ENCODE peak calls at places on chromosomes 16 and 17, in five cellular contexts. T is right lobe of liver, R is cardiac muscle cell, Q is left ventricle myocardium inferior, W is Caco-2. G is an unnamed sample.

GRCh38 chr16:72073831-72074230 is 10.8 kb downstream of the HPR start:
- DNase-seq in T (no peak), R (peak; percentile 66), Q (peak; percentile 53), W (no peak), G (no peak)

GRCh38 chr16:10589106-10589505 is 8.7 kb upstream of the EMP2 start:
- DNase-seq in T (no peak), R (no peak), Q (no peak), W (no peak), G (no peak)

GRCh38 chr17:82019905-82020873 is 2.5 kb downstream of the CENPX start:
- DNase-seq in T (peak; percentile 79), R (peak; percentile 50), Q (peak; percentile 51), W (peak; percentile 75), G (no peak)

GRCh38 chr16:88817785-88818609 is 6.3 kb upstream of the APRT start:
- DNase-seq in T (no peak), R (no peak), Q (no peak), W (no peak), G (peak; percentile 51)

GRCh38 chr16:68296291-68296690 is 14.5 kb downstream of the SLC7A6OS start:
- DNase-seq in T (no peak), R (no peak), Q (peak; percentile 47), W (no peak), G (no peak)

GRCh38 chr17:1515640-1516402 is 591 bp downstream of the INPP5K start:
- DNase-seq in T (no peak), R (peak; percentile 93), Q (no peak), W (peak; percentile 66), G (peak; percentile 92)

GRCh38 chr17:83053779-83054451 is 25.5 kb upstream of the METRNL start:
- DNase-seq in T (peak; percentile 57), R (no peak), Q (peak; percentile 35), W (no peak), G (no peak)

GRCh38 chr16:74868501-74868900 is 93.9 kb upstream of the FA2H start:
- DNase-seq in T (no peak), R (peak; percentile 40), Q (no peak), W (no peak), G (peak; percentile 40)

GRCh38 chr16:85541619-85542547 is 71.2 kb upstream of the GSE1 start:
- DNase-seq in T (no peak), R (no peak), Q (no peak), W (no peak), G (peak; percentile 81)

GRCh38 chr16:87945351-87946042 is 5.7 kb upstream of the BANP start:
- DNase-seq in T (no peak), R (peak; percentile 84), Q (peak; percentile 73), W (peak; percentile 100), G (peak; percentile 44)

GRCh38 chr16:24850289-24850931 is 4.6 kb downstream of the SLC5A11 start:
- DNase-seq in T (no peak), R (peak; percentile 45), Q (no peak), W (no peak), G (peak; percentile 64)

GRCh38 chr17:39982069-39982371 is 1.4 kb downstream of the PSMD3 start:
- DNase-seq in T (no peak), R (no peak), Q (no peak), W (no peak), G (no peak)

GRCh38 chr16:647173-647902 is 1.8 kb upstream of the WDR90 start:
- DNase-seq in T (peak; percentile 88), R (no peak), Q (no peak), W (no peak), G (no peak)

GRCh38 chr17:10477701-10478100 is 8.3 kb upstream of the MYH4 start:
- DNase-seq in T (no peak), R (no peak), Q (no peak), W (no peak), G (no peak)

GRCh38 chr17:1961187-1961586 is 63.9 kb downstream of the RTN4RL1 start:
- DNase-seq in T (no peak), R (peak; percentile 18), Q (no peak), W (no peak), G (no peak)

GRCh38 chr16:51399908-51400670 is 249.0 kb upstream of the SALL1 start:
- DNase-seq in T (no peak), R (peak; percentile 89), Q (no peak), W (no peak), G (no peak)

GRCh38 chr17:74147436-74147835 is 56.0 kb upstream of the RPL38 start:
- DNase-seq in T (peak; percentile 20), R (no peak), Q (no peak), W (no peak), G (no peak)

GRCh38 chr16:66566051-66566901 is at the start of gene CMTM1:
- DNase-seq in T (no peak), R (no peak), Q (no peak), W (no peak), G (no peak)

GRCh38 chr16:75000481-75001081 is 1.8 kb downstream of the ZNRF1 start:
- DNase-seq in T (no peak), R (peak; percentile 18), Q (no peak), W (no peak), G (no peak)

GRCh38 chr16:52528393-52529080 is 18.4 kb downstream of the TOX3 start:
- DNase-seq in T (no peak), R (no peak), Q (no peak), W (no peak), G (no peak)

GRCh38 chr17:73874008-73874407 is 229.8 kb upstream of the SDK2 start:
- DNase-seq in T (no peak), R (no peak), Q (no peak), W (no peak), G (no peak)

GRCh38 chr17:70808596-70808995 is 639.3 kb downstream of the KCNJ2 start:
- DNase-seq in T (no peak), R (no peak), Q (no peak), W (no peak), G (no peak)
- TF ChIP-seq CTCF in T (peak; percentile 18), R (peak; percentile 26), Q (no peak), W (peak; percentile 46), G (no peak)

GRCh38 chr16:83136924-83137323 is 510.2 kb downstream of the CDH13 start:
- DNase-seq in T (no peak), R (no peak), Q (no peak), W (no peak), G (no peak)

GRCh38 chr16:83137894-83138293 is 511.1 kb downstream of the CDH13 start:
- DNase-seq in T (no peak), R (no peak), Q (no peak), W (no peak), G (no peak)

GRCh38 chr16:83136419-83136818 is 509.6 kb downstream of the CDH13 start:
- DNase-seq in T (no peak), R (no peak), Q (no peak), W (no peak), G (no peak)

GRCh38 chr16:83138512-83138911 is 511.7 kb downstream of the CDH13 start:
- DNase-seq in T (no peak), R (no peak), Q (no peak), W (no peak), G (no peak)

DNA sequence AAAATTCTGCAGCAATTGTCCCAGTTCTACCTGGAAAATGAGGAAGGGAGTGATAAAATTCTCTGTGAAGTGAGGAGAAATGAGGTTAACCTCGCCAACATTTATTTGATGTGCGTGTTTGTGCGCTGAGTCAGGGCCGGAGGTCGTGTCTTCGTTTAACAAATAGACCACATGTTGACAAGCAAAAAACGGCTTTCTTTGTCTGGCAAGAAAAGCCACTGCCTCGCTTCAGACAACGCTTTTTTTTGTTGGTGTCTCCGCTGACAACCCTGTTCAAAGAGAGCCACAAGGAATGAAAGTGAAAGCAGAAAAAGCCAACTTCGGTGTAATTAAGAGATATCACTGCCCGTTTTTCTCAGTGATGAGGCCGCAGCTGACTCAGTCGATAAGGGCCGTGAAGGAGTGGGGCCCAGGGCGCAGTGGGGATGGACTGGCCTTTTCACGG is 510.6 kb downstream of the CDH13 start:
- DNase-seq in T (no peak), R (peak; percentile 89), Q (no peak), W (peak; percentile 62), G (peak; percentile 75)
- H3K4me3 ChIP-seq in T (peak overlapping the region; percentile 39), R (no peak overlapping the region), Q (peak overlapping the region; percentile 46), W (peak overlapping the region; percentile 10), G (peak overlapping the region; percentile 54)

GRCh38 chr16:2385441-2385840 is 43.8 kb upstream of the CCNF start:
- DNase-seq in T (no peak), R (no peak), Q (no peak), W (no peak), G (no peak)

GRCh38 chr16:2388875-2389433 is 40.3 kb upstream of the CCNF start:
- DNase-seq in T (peak; percentile 48), R (peak; percentile 14), Q (no peak), W (no peak), G (peak; percentile 71)

GRCh38 chr16:2388139-2388874 is 40.9 kb upstream of the CCNF start:
- DNase-seq in T (no peak), R (no peak), Q (no peak), W (no peak), G (no peak)

DNA sequence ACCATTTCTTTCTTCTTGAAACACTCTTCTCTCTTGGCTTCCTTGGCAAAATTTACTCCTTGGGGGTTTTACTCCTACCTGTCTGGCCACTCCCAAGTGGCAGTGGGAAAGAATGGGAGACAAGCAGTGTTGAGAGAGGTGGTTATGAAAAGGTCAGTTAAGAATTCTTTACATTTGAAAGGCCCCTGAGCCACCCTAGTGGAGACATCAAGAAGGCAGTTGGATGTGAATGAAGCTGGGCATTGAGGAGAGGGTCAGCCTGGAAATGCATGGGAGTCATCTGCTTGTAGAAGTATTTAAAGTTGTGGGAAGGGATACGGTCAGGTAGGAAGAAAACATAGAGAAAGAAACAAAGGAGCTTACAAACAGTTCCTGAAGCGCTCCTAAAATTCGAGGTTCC is 42.3 kb upstream of the CCNF start:
- DNase-seq in T (no peak), R (no peak), Q (no peak), W (no peak), G (no peak)
- TF ChIP-seq CTCF in T (no peak), R (peak; percentile 13), Q (no peak), W (no peak), G (peak; percentile 25)

GRCh38 chr17:75722076-75722475 is 817 bp downstream of the ITGB4 start:
- DNase-seq in T (no peak), R (no peak), Q (no peak), W (no peak), G (no peak)
- H3K4me3 ChIP-seq in T (no peak overlapping the region), R (no peak overlapping the region), Q (peak overlapping the region; percentile 70), W (peak overlapping the region; percentile 91), G (no peak overlapping the region)

GRCh38 chr17:3907483-3908216 is 8.6 kb downstream of the P2RX1 start:
- DNase-seq in T (no peak), R (no peak), Q (no peak), W (no peak), G (no peak)
- TF ChIP-seq CTCF in T (no peak), R (no peak), Q (peak; percentile 46), W (no peak), G (peak; percentile 12)

G was measured in foreskin fibroblast.